ENCODE peak calls at places on chromosomes 5 and 9, in seven cellular contexts. One of them, this sample, is unnamed.

GRCh38 chr5:156383510-156383909 is 56.5 kb downstream of the SGCD start:
- DNase-seq in tibial nerve: no peak
- DNase-seq in Peyer's patch: no peak
- DNase-seq in Panc1: no peak
- DNase-seq in CD4-positive, alpha-beta T cell: no peak
- DNase-seq in body of pancreas: no peak
- DNase-seq in activated CD8-positive, alpha-beta T cell treated with anti-CD3 and anti-CD28 coated beads for 36 hours: no peak
- DNase-seq in this sample: no peak

GRCh38 chr9:21810388-21810787 is 8.0 kb downstream of the MTAP start:
- DNase-seq in tibial nerve: no peak
- DNase-seq in CD4-positive, alpha-beta T cell: no peak
- DNase-seq in Panc1: no peak
- DNase-seq in Peyer's patch: no peak
- DNase-seq in activated CD8-positive, alpha-beta T cell treated with anti-CD3 and anti-CD28 coated beads for 36 hours: no peak
- DNase-seq in body of pancreas: no peak
- DNase-seq in this sample: no peak

GRCh38 chr5:22938373-22938772 is 85.2 kb upstream of the CDH12 start:
- DNase-seq in CD4-positive, alpha-beta T cell: no peak
- DNase-seq in Peyer's patch: no peak
- DNase-seq in Panc1: no peak
- DNase-seq in body of pancreas: no peak
- DNase-seq in activated CD8-positive, alpha-beta T cell treated with anti-CD3 and anti-CD28 coated beads for 36 hours: no peak
- DNase-seq in tibial nerve: no peak
- DNase-seq in this sample: no peak

GRCh38 chr5:10124287-10124686 is 125.4 kb downstream of the ATPSCKMT start:
- DNase-seq in tibial nerve: no peak
- DNase-seq in CD4-positive, alpha-beta T cell: no peak
- DNase-seq in Peyer's patch: no peak
- DNase-seq in Panc1: no peak
- DNase-seq in body of pancreas: no peak
- DNase-seq in activated CD8-positive, alpha-beta T cell treated with anti-CD3 and anti-CD28 coated beads for 36 hours: no peak
- DNase-seq in this sample: no peak

GRCh38 chr9:126515873-126516505 is 97.7 kb upstream of the LMX1B start:
- DNase-seq in Panc1: no peak
- DNase-seq in body of pancreas: no peak
- DNase-seq in Peyer's patch: no peak
- DNase-seq in CD4-positive, alpha-beta T cell: no peak
- DNase-seq in tibial nerve: no peak
- DNase-seq in activated CD8-positive, alpha-beta T cell treated with anti-CD3 and anti-CD28 coated beads for 36 hours: no peak
- DNase-seq in this sample: no peak

GRCh38 chr9:96136992-96137665 is 164.8 kb downstream of the HSD17B3 start:
- DNase-seq in body of pancreas: peak; percentile 26
- DNase-seq in CD4-positive, alpha-beta T cell: no peak
- DNase-seq in activated CD8-positive, alpha-beta T cell treated with anti-CD3 and anti-CD28 coated beads for 36 hours: peak; percentile 22
- DNase-seq in tibial nerve: peak; percentile 52
- DNase-seq in Peyer's patch: peak; percentile 49
- DNase-seq in Panc1: no peak
- DNase-seq in this sample: no peak

GRCh38 chr9:89684218-89684617 is 79.4 kb downstream of the GADD45G start:
- DNase-seq in Peyer's patch: no peak
- DNase-seq in tibial nerve: no peak
- DNase-seq in activated CD8-positive, alpha-beta T cell treated with anti-CD3 and anti-CD28 coated beads for 36 hours: no peak
- DNase-seq in Panc1: no peak
- DNase-seq in CD4-positive, alpha-beta T cell: no peak
- DNase-seq in body of pancreas: peak; percentile 48
- DNase-seq in this sample: no peak

GRCh38 chr5:133128066-133128465 is 76.3 kb downstream of the HSPA4 start:
- DNase-seq in activated CD8-positive, alpha-beta T cell treated with anti-CD3 and anti-CD28 coated beads for 36 hours: no peak
- DNase-seq in CD4-positive, alpha-beta T cell: no peak
- DNase-seq in tibial nerve: no peak
- DNase-seq in body of pancreas: no peak
- DNase-seq in Peyer's patch: no peak
- DNase-seq in Panc1: no peak
- DNase-seq in this sample: no peak

GRCh38 chr9:34204011-34204635 is 25.3 kb downstream of the UBAP1 start:
- DNase-seq in body of pancreas: no peak
- DNase-seq in Panc1: no peak
- DNase-seq in CD4-positive, alpha-beta T cell: no peak
- DNase-seq in tibial nerve: no peak
- DNase-seq in Peyer's patch: no peak
- DNase-seq in activated CD8-positive, alpha-beta T cell treated with anti-CD3 and anti-CD28 coated beads for 36 hours: no peak
- DNase-seq in this sample: no peak

GRCh38 chr5:147576646-147577535 is 67.0 kb upstream of the DPYSL3 start:
- DNase-seq in tibial nerve: peak; percentile 82
- DNase-seq in Peyer's patch: no peak
- DNase-seq in CD4-positive, alpha-beta T cell: no peak
- DNase-seq in activated CD8-positive, alpha-beta T cell treated with anti-CD3 and anti-CD28 coated beads for 36 hours: peak; percentile 66
- DNase-seq in Panc1: peak; percentile 24
- DNase-seq in body of pancreas: peak; percentile 38
- DNase-seq in this sample: no peak

GRCh38 chr9:127318651-127319167 is 54.1 kb downstream of the GARNL3 start:
- DNase-seq in activated CD8-positive, alpha-beta T cell treated with anti-CD3 and anti-CD28 coated beads for 36 hours: no peak
- DNase-seq in body of pancreas: no peak
- DNase-seq in Peyer's patch: no peak
- DNase-seq in Panc1: no peak
- DNase-seq in tibial nerve: no peak
- DNase-seq in CD4-positive, alpha-beta T cell: no peak
- DNase-seq in this sample: no peak

GRCh38 chr9:124657526-124657925 is 113.6 kb downstream of the NR6A1 start:
- DNase-seq in Panc1: no peak
- DNase-seq in activated CD8-positive, alpha-beta T cell treated with anti-CD3 and anti-CD28 coated beads for 36 hours: no peak
- DNase-seq in Peyer's patch: no peak
- DNase-seq in CD4-positive, alpha-beta T cell: no peak
- DNase-seq in tibial nerve: no peak
- DNase-seq in body of pancreas: no peak
- DNase-seq in this sample: no peak

GRCh38 chr9:3732077-3733038 is 206.6 kb upstream of the RFX3 start:
- DNase-seq in Peyer's patch: no peak
- DNase-seq in body of pancreas: peak; percentile 52
- DNase-seq in Panc1: peak; percentile 56
- DNase-seq in tibial nerve: peak; percentile 72
- DNase-seq in activated CD8-positive, alpha-beta T cell treated with anti-CD3 and anti-CD28 coated beads for 36 hours: peak; percentile 47
- DNase-seq in CD4-positive, alpha-beta T cell: no peak
- DNase-seq in this sample: no peak

GRCh38 chr9:33924978-33925797 is 108.2 kb downstream of the UBE2R2 start:
- DNase-seq in Panc1: no peak
- DNase-seq in activated CD8-positive, alpha-beta T cell treated with anti-CD3 and anti-CD28 coated beads for 36 hours: peak; percentile 40
- DNase-seq in CD4-positive, alpha-beta T cell: no peak
- DNase-seq in tibial nerve: peak; percentile 75
- DNase-seq in Peyer's patch: no peak
- DNase-seq in body of pancreas: peak; percentile 66
- DNase-seq in this sample: no peak

GRCh38 chr5:175895701-175896102 is 24.3 kb downstream of the CPLX2 start:
- DNase-seq in Panc1: no peak
- DNase-seq in tibial nerve: no peak
- DNase-seq in Peyer's patch: peak; percentile 56
- DNase-seq in body of pancreas: no peak
- DNase-seq in CD4-positive, alpha-beta T cell: no peak
- DNase-seq in activated CD8-positive, alpha-beta T cell treated with anti-CD3 and anti-CD28 coated beads for 36 hours: peak; percentile 65
- DNase-seq in this sample: peak; percentile 25

GRCh38 chr9:24036459-24036858 is 210.4 kb upstream of the ELAVL2 start:
- DNase-seq in body of pancreas: no peak
- DNase-seq in tibial nerve: no peak
- DNase-seq in activated CD8-positive, alpha-beta T cell treated with anti-CD3 and anti-CD28 coated beads for 36 hours: no peak
- DNase-seq in Panc1: no peak
- DNase-seq in Peyer's patch: no peak
- DNase-seq in CD4-positive, alpha-beta T cell: no peak
- DNase-seq in this sample: no peak

GRCh38 chr9:107749787-107750444 is 260.3 kb upstream of the KLF4 start:
- DNase-seq in tibial nerve: peak; percentile 95
- DNase-seq in Panc1: peak; percentile 54
- DNase-seq in activated CD8-positive, alpha-beta T cell treated with anti-CD3 and anti-CD28 coated beads for 36 hours: no peak
- DNase-seq in CD4-positive, alpha-beta T cell: no peak
- DNase-seq in body of pancreas: peak; percentile 68
- DNase-seq in Peyer's patch: peak; percentile 35
- DNase-seq in this sample: no peak

GRCh38 chr9:71487046-71487445 is 281.3 kb downstream of the CEMIP2 start:
- DNase-seq in tibial nerve: peak; percentile 19
- DNase-seq in activated CD8-positive, alpha-beta T cell treated with anti-CD3 and anti-CD28 coated beads for 36 hours: no peak
- DNase-seq in Panc1: no peak
- DNase-seq in body of pancreas: no peak
- DNase-seq in Peyer's patch: no peak
- DNase-seq in CD4-positive, alpha-beta T cell: no peak
- DNase-seq in this sample: no peak

GRCh38 chr5:59164041-59164830 is 581.4 kb downstream of the RAB3C start:
- DNase-seq in Panc1: no peak
- DNase-seq in CD4-positive, alpha-beta T cell: no peak
- DNase-seq in body of pancreas: no peak
- DNase-seq in Peyer's patch: no peak
- DNase-seq in activated CD8-positive, alpha-beta T cell treated with anti-CD3 and anti-CD28 coated beads for 36 hours: no peak
- DNase-seq in tibial nerve: no peak
- DNase-seq in this sample: no peak

GRCh38 chr9:96646081-96646991 is 8.8 kb downstream of the PRXL2C start:
- DNase-seq in Peyer's patch: no peak
- DNase-seq in tibial nerve: peak; percentile 14
- DNase-seq in body of pancreas: no peak
- DNase-seq in Panc1: no peak
- DNase-seq in activated CD8-positive, alpha-beta T cell treated with anti-CD3 and anti-CD28 coated beads for 36 hours: no peak
- DNase-seq in CD4-positive, alpha-beta T cell: no peak
- DNase-seq in this sample: no peak

GRCh38 chr5:134079748-134080581 is 34.5 kb upstream of the TCF7 start:
- DNase-seq in Peyer's patch: peak; percentile 40
- DNase-seq in Panc1: no peak
- DNase-seq in body of pancreas: no peak
- DNase-seq in tibial nerve: no peak
- DNase-seq in activated CD8-positive, alpha-beta T cell treated with anti-CD3 and anti-CD28 coated beads for 36 hours: peak; percentile 95
- DNase-seq in CD4-positive, alpha-beta T cell: peak; percentile 79
- DNase-seq in this sample: no peak

GRCh38 chr5:125446986-125447385 is 700.5 kb upstream of the ZNF608 start:
- DNase-seq in CD4-positive, alpha-beta T cell: no peak
- DNase-seq in Peyer's patch: no peak
- DNase-seq in activated CD8-positive, alpha-beta T cell treated with anti-CD3 and anti-CD28 coated beads for 36 hours: no peak
- DNase-seq in Panc1: no peak
- DNase-seq in body of pancreas: no peak
- DNase-seq in tibial nerve: no peak
- DNase-seq in this sample: no peak

DNA sequence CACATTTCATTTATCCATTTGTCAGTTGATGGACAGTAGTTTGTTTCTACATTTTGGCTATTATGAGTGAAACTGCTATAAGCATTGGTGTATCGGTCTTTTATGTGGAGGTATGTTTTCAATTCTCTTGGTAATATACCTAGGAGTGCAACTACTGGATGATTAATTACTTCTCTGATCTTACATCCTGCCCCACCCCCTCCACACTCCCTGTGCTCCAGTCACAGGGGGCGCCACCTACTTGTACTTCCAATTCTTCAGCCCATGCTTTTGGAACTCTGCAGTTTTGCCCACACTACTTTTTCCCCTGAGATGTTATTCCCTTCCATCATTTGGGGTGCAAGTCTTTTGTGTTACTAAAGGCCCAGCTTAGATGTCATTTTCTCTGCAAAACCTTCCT is 42.0 kb downstream of the SEC61B start:
- DNase-seq in Peyer's patch: no peak
- DNase-seq in tibial nerve: no peak
- DNase-seq in activated CD8-positive, alpha-beta T cell treated with anti-CD3 and anti-CD28 coated beads for 36 hours: peak; percentile 71
- DNase-seq in body of pancreas: no peak
- DNase-seq in CD4-positive, alpha-beta T cell: no peak
- DNase-seq in Panc1: no peak
- DNase-seq in this sample: no peak
- TF ChIP-seq CTCF in Peyer's patch: no peak
- TF ChIP-seq CTCF in tibial nerve: no peak
- TF ChIP-seq CTCF in activated CD8-positive, alpha-beta T cell treated with anti-CD3 and anti-CD28 coated beads for 36 hours: peak; percentile 37
- TF ChIP-seq CTCF in body of pancreas: no peak
- TF ChIP-seq CTCF in CD4-positive, alpha-beta T cell: no peak
- TF ChIP-seq CTCF in Panc1: peak; percentile 24
- TF ChIP-seq CTCF in this sample: no peak

DNA sequence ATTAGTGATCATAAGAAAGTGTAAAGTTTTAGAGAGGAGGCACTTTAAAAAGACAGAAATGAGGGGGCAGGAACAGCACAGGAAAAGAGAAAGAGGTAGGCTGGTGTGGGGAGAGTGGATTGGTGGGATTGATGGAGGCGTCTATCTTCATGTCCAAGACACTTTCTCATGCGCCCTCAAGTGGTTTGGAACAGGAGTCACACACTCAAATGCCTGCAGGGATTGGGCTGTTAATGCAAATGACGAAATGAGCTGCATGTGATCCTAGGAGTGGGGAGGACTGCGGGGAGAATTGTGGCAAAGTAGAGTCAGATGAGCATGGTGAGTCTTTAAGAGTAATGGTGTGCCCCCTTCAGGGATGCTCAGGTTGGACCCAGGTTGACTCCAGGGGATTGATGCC is 5.5 kb downstream of the SLC36A3 start:
- DNase-seq in tibial nerve: peak; percentile 15
- DNase-seq in Peyer's patch: peak; percentile 31
- DNase-seq in activated CD8-positive, alpha-beta T cell treated with anti-CD3 and anti-CD28 coated beads for 36 hours: no peak
- DNase-seq in Panc1: peak; percentile 41
- DNase-seq in CD4-positive, alpha-beta T cell: no peak
- DNase-seq in body of pancreas: no peak
- DNase-seq in this sample: no peak
- TF ChIP-seq CTCF in tibial nerve: no peak
- TF ChIP-seq CTCF in Peyer's patch: no peak
- TF ChIP-seq CTCF in activated CD8-positive, alpha-beta T cell treated with anti-CD3 and anti-CD28 coated beads for 36 hours: no peak
- TF ChIP-seq CTCF in Panc1: peak; percentile 76
- TF ChIP-seq CTCF in CD4-positive, alpha-beta T cell: no peak
- TF ChIP-seq CTCF in body of pancreas: peak; percentile 49
- TF ChIP-seq CTCF in this sample: no peak

GRCh38 chr9:87587864-87588263 is 90.2 kb downstream of the DAPK1 start:
- DNase-seq in Panc1: no peak
- DNase-seq in activated CD8-positive, alpha-beta T cell treated with anti-CD3 and anti-CD28 coated beads for 36 hours: no peak
- DNase-seq in Peyer's patch: no peak
- DNase-seq in tibial nerve: no peak
- DNase-seq in body of pancreas: no peak
- DNase-seq in CD4-positive, alpha-beta T cell: no peak
- DNase-seq in this sample: no peak
- TF ChIP-seq CTCF in Panc1: no peak
- TF ChIP-seq CTCF in activated CD8-positive, alpha-beta T cell treated with anti-CD3 and anti-CD28 coated beads for 36 hours: no peak
- TF ChIP-seq CTCF in Peyer's patch: no peak
- TF ChIP-seq CTCF in tibial nerve: no peak
- TF ChIP-seq CTCF in body of pancreas: no peak
- TF ChIP-seq CTCF in CD4-positive, alpha-beta T cell: no peak
- TF ChIP-seq CTCF in this sample: no peak

DNA sequence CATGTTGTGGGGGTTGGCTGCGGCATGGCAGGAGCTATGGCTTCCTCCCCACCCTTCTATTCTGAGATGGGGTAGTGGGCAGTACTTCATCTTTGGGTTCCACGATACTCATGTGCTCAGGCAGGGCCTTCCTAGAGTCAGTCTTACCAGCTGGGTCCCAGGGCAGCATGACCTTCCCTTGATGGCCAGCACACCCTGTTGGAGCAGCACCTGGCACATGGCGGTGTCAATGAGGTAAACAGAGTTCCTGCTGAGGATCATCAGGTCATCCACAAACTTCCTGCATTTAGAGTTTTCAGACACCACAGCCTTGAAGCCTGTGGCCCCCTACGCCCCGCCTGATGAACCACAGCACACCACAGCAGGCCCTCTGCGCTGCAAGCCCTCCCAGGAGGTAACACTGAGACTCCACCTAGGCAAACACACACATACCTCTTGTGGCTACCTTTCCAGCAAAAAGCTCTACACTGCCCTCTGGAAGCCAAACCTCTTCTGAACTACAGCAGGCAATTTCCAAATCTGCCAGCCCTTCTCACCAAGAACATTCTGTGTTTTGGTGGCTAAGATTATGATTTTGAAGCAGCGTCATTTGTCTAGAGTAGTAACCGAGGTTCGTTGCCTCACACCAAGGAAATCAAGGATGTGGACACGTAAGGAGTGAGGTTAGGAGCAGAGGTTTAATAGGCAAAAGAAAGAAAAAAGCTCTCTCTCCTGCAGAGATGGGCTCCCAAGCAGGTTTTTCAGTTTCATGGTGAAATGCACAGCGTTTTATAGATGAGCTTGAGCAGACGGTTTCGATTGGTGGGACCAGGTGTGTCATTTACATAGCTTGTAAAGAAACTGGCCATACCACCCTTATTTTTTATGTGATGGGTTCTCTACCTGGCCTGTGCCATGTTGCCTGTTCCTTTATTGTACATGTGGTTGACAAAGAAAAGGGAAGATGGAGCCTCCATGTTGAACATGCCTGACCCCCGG is 20.3 kb upstream of the TMEM174 start:
- DNase-seq in activated CD8-positive, alpha-beta T cell treated with anti-CD3 and anti-CD28 coated beads for 36 hours: no peak
- DNase-seq in Peyer's patch: no peak
- DNase-seq in tibial nerve: no peak
- DNase-seq in Panc1: no peak
- DNase-seq in body of pancreas: no peak
- DNase-seq in CD4-positive, alpha-beta T cell: no peak
- DNase-seq in this sample: no peak
- TF ChIP-seq CTCF in activated CD8-positive, alpha-beta T cell treated with anti-CD3 and anti-CD28 coated beads for 36 hours: no peak
- TF ChIP-seq CTCF in Peyer's patch: peak; percentile 32
- TF ChIP-seq CTCF in tibial nerve: no peak
- TF ChIP-seq CTCF in Panc1: peak; percentile 27
- TF ChIP-seq CTCF in body of pancreas: peak; percentile 14
- TF ChIP-seq CTCF in CD4-positive, alpha-beta T cell: no peak
- TF ChIP-seq CTCF in this sample: no peak